ENCODE peak calls at places on chromosome 17, in four cellular contexts. B is NCI-H524, S is NAMALWA, U is GM19239. I is an unnamed sample.
A peak's percentile ranks its signal among the peaks of the same experiment; 100 is the strongest.

GRCh38 chr17:40069751-40070643 is 7.2 kb downstream of the THRA start:
- DNase-seq in B (peak; percentile 71), S (peak; percentile 75), U (no peak), I (peak; percentile 53)

GRCh38 chr17:83193336-83194188 is 114.2 kb downstream of the METRNL start:
- DNase-seq in B (no peak), S (peak; percentile 53), U (no peak), I (no peak)

GRCh38 chr17:42121066-42121769 is at the start of gene KAT2A:
- DNase-seq in B (peak; percentile 85), S (peak; percentile 82), U (peak; percentile 90), I (peak; percentile 86)

GRCh38 chr17:56595831-56596740 is 2.6 kb downstream of the NOG start:
- DNase-seq in B (peak; percentile 77), S (no peak), U (no peak), I (no peak)

GRCh38 chr17:37391146-37391545 is 15.4 kb downstream of the C17orf78 start:
- DNase-seq in B (no peak), S (no peak), U (no peak), I (no peak)

GRCh38 chr17:56819431-56820145 is 14.1 kb downstream of the C17orf67 start:
- DNase-seq in B (peak; percentile 83), S (peak; percentile 81), U (peak; percentile 75), I (peak; percentile 80)

GRCh38 chr17:67422887-67423286 is 45.8 kb downstream of the PITPNC1 start:
- DNase-seq in B (no peak), S (no peak), U (no peak), I (no peak)

GRCh38 chr17:77581480-77581879 is 377.0 kb upstream of the TNRC6C start:
- DNase-seq in B (peak; percentile 42), S (no peak), U (no peak), I (no peak)

GRCh38 chr17:54754560-54754959 is 146.1 kb upstream of the TOM1L1 start:
- DNase-seq in B (peak; percentile 3), S (peak; percentile 53), U (no peak), I (peak; percentile 26)